ENCODE peak calls at places on chromosome 19, in six cellular contexts. Z, H, T, C, Y and I are unnamed samples.

GRCh38 chr19:1605236-1606137 is at the start of gene UQCR11:
- DNase-seq in Z (peak), Y (peak), T (peak), H (peak), C (peak), I (peak)

GRCh38 chr19:42184401-42184861 is 33.0 kb downstream of the DEDD2 start:
- DNase-seq in Z (peak), C (peak), H (peak), Y (no peak), T (peak), I (peak)

GRCh38 chr19:31957711-31958110 is 387.7 kb upstream of the ZNF507 start:
- DNase-seq in H (no peak), T (no peak), Z (no peak), C (no peak), Y (no peak), I (no peak)

GRCh38 chr19:49441210-49441959 is at the start of gene SLC17A7:
- DNase-seq in Y (no peak), H (peak), Z (no peak), C (peak), T (peak), I (peak)

GRCh38 chr19:34173145-34173956 is 1.0 kb downstream of the LSM14A start:
- DNase-seq in C (peak), Z (peak), T (no peak), Y (no peak), H (no peak), I (no peak)

GRCh38 chr19:29836409-29836825 is 24.6 kb downstream of the CCNE1 start:
- DNase-seq in C (no peak), Y (peak), T (peak), Z (no peak), H (no peak), I (peak)

GRCh38 chr19:5666921-5667610 is 13.2 kb downstream of the MICOS13 start:
- DNase-seq in C (no peak), T (no peak), Z (no peak), H (no peak), Y (no peak), I (no peak)

GRCh38 chr19:36547001-36547732 is 19.1 kb upstream of the ZNF260 start:
- DNase-seq in Z (no peak), Y (no peak), H (no peak), C (no peak), T (no peak), I (no peak)

GRCh38 chr19:1211494-1212234 is 6.1 kb downstream of the STK11 start:
- DNase-seq in Z (no peak), T (no peak), C (no peak), H (peak), Y (no peak), I (no peak)

GRCh38 chr19:13082192-13083007 is 20.3 kb downstream of the LYL1 start:
- DNase-seq in C (no peak), H (peak), Y (no peak), T (no peak), Z (peak), I (no peak)

GRCh38 chr19:39382991-39383828 is 7.7 kb downstream of the PAF1 start:
- DNase-seq in Z (no peak), T (no peak), C (no peak), Y (no peak), H (no peak), I (no peak)
- TF ChIP-seq TAF1 in Z (no peak), T (no peak), C (no peak), Y (no peak), H (no peak), I (no peak)

DNA sequence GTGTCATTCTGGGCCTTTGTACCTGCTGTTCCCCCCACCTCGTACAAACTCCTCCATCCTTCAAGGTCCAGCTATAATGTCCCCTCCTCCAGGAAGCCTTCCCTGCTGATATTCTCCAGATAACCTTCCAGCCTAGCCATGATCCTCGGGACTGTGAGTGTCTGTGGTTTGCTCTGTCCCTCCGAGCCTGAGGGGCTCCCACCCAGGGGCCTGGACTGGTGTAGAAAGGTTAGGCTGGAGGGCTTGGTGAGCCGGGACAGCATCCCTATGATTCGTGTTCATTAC is 2.9 kb upstream of the COMP start:
- DNase-seq in Y (no peak), C (no peak), T (no peak), Z (no peak), H (no peak), I (no peak)
- TF ChIP-seq POLR2A in Y (no peak), C (no peak), T (no peak), Z (no peak), H (no peak), I (no peak)

DNA sequence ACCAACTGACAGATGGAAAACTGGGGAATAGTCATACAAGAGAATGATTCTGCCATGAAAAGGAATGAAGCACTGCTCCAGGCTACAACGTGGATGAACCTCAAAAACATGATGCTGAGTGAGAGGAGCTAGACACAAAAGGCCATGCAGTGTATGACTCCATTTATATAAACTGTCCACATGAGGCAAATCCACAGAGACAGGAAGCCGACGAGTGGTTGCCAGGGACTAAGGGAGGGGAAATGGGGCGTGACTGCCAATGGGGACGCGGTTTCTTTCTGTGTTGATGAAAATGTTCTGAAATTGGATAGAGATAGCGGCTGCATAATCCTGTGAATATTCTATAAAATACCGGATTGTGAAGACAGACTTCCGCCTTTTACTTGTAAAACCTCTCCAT is 10.2 kb downstream of the SMIM7 start:
- DNase-seq in T (no peak), H (no peak), C (no peak), Y (no peak), Z (no peak), I (no peak)
- TF ChIP-seq POLR2AphosphoS5 in T (no peak), H (no peak), C (no peak), Y (no peak), Z (no peak), I (no peak)

GRCh38 chr19:11534538-11534937 is 4.1 kb upstream of the CNN1 start:
- DNase-seq in Y (no peak), H (no peak), Z (no peak), T (no peak), C (no peak), I (no peak)
- TF ChIP-seq TAF1 in Y (no peak), H (no peak), Z (no peak), T (no peak), C (no peak), I (no peak)